ENCODE peak calls at places on chromosomes 1 and 21, in ten cellular contexts. G is epithelial cell of esophagus; T is RCC 7860; U is MCF 10A; K is EL; N is adipocyte; X is neural progenitor cell; E is naive thymus-derived CD4-positive, alpha-beta T cell; I is neuronal stem cell; P is NCI-H1417. D is an unnamed sample.

GRCh38 chr1:96596226-96596625 is 125.4 kb upstream of the PTBP2 start:
- DNase-seq in T (peak; percentile 24), I (no peak), U (peak; percentile 58), N (peak; percentile 25), K (peak; percentile 49), E (no peak), X (peak; percentile 57), P (no peak), G (peak; percentile 55), D (peak; percentile 17)

GRCh38 chr1:115332813-115333608 is 5.0 kb downstream of the NGF start:
- DNase-seq in E (no peak), P (no peak), X (no peak), K (peak; percentile 85), T (peak; percentile 19), U (peak; percentile 90), N (peak; percentile 86), G (peak; percentile 94), I (no peak), D (no peak)

GRCh38 chr1:147579532-147580199 is 38.4 kb downstream of the BCL9 start:
- DNase-seq in I (no peak), X (no peak), U (no peak), G (no peak), T (peak; percentile 91), N (peak; percentile 85), E (no peak), P (peak; percentile 90), K (peak; percentile 15), D (no peak)

GRCh38 chr1:11283148-11283547 is 10.2 kb downstream of the UBIAD1 start:
- DNase-seq in K (no peak), P (no peak), U (no peak), G (no peak), E (no peak), I (no peak), T (no peak), N (no peak), X (no peak), D (no peak)

GRCh38 chr1:45526135-45526644 is 4.5 kb upstream of the PRDX1 start:
- DNase-seq in U (no peak), X (no peak), I (no peak), T (no peak), P (no peak), N (no peak), E (no peak), G (no peak), K (no peak), D (no peak)

GRCh38 chr1:94068096-94068830 is 52.7 kb downstream of the ABCA4 start:
- DNase-seq in E (no peak), K (peak; percentile 64), U (no peak), P (no peak), X (no peak), I (no peak), N (no peak), T (peak; percentile 90), G (peak; percentile 62), D (no peak)

GRCh38 chr1:67307251-67308060 is at the start of gene IL12RB2:
- DNase-seq in E (peak; percentile 34), K (no peak), P (peak; percentile 9), T (no peak), N (peak; percentile 36), U (no peak), G (peak; percentile 19), I (peak; percentile 33), X (peak; percentile 81), D (no peak)

GRCh38 chr1:200042119-200042436 is 14.6 kb downstream of the NR5A2 start:
- DNase-seq in N (no peak), U (no peak), P (no peak), T (no peak), I (peak; percentile 18), K (no peak), E (no peak), X (peak; percentile 58), G (no peak), D (no peak)

GRCh38 chr1:8211620-8212442 is 106.1 kb upstream of the SLC45A1 start:
- DNase-seq in I (no peak), P (no peak), G (peak; percentile 99), K (peak; percentile 99), E (no peak), N (peak; percentile 98), X (no peak), T (peak; percentile 99), U (peak; percentile 99), D (no peak)

GRCh38 chr1:167342846-167343245 is 122.2 kb downstream of the POU2F1 start:
- DNase-seq in X (no peak), E (no peak), K (no peak), I (no peak), T (no peak), G (peak; percentile 36), N (no peak), P (no peak), U (peak; percentile 53), D (no peak)

GRCh38 chr1:183597656-183598055 is 7.4 kb upstream of the NCF2 start:
- DNase-seq in P (no peak), X (no peak), I (no peak), K (peak; percentile 26), G (no peak), N (no peak), U (no peak), T (no peak), E (no peak), D (no peak)

GRCh38 chr1:210233495-210234253 is 1.1 kb downstream of the SERTAD4 start:
- DNase-seq in E (no peak), P (peak; percentile 12), G (peak; percentile 67), X (peak; percentile 63), T (peak; percentile 65), K (peak; percentile 81), N (peak; percentile 83), I (peak; percentile 53), U (peak; percentile 89), D (peak; percentile 42)

GRCh38 chr1:159827102-159827490 is 423 bp downstream of the SLAMF8 start:
- DNase-seq in P (no peak), I (no peak), U (no peak), N (no peak), T (no peak), K (no peak), G (no peak), E (no peak), X (no peak), D (no peak)

GRCh38 chr1:150875197-150876110 is 945 bp downstream of the ARNT start:
- DNase-seq in P (no peak), E (no peak), K (no peak), U (peak; percentile 35), X (no peak), N (peak; percentile 59), T (no peak), G (no peak), I (no peak), D (peak; percentile 43)

GRCh38 chr1:207054476-207054875 is 1.4 kb downstream of the PFKFB2 start:
- DNase-seq in N (no peak), U (no peak), P (no peak), E (no peak), X (no peak), K (no peak), G (no peak), T (no peak), I (no peak), D (no peak)

GRCh38 chr21:45153358-45154318 is 79.3 kb downstream of the ADARB1 start:
- DNase-seq in T (no peak), P (no peak), N (peak; percentile 55), I (no peak), X (no peak), U (no peak), K (peak; percentile 72), G (no peak), E (no peak), D (no peak)

GRCh38 chr1:46675549-46676314 is 4.1 kb downstream of the TEX38 start:
- DNase-seq in P (no peak), E (no peak), U (no peak), I (no peak), T (no peak), K (no peak), N (no peak), X (no peak), G (no peak), D (no peak)

GRCh38 chr1:201696217-201696761 is 132.7 kb upstream of the IPO9 start:
- DNase-seq in U (peak; percentile 100), E (no peak), N (peak; percentile 87), I (no peak), T (peak; percentile 90), G (peak; percentile 74), X (no peak), K (peak; percentile 98), P (no peak), D (peak; percentile 95)

GRCh38 chr1:59699227-59699847 is 115.4 kb upstream of the HOOK1 start:
- DNase-seq in U (peak; percentile 59), X (peak; percentile 51), K (peak; percentile 53), T (peak; percentile 56), P (peak; percentile 47), G (peak; percentile 57), E (peak; percentile 51), N (peak; percentile 83), I (no peak), D (peak; percentile 65)